ENCODE peak calls at places on chromosome 19, in nine cellular contexts. One of them, this sample, is unnamed.

GRCh38 chr19:16771618-16772017 is 52.0 kb downstream of the NWD1 start:
- DNase-seq in thoracic aorta: peak
- DNase-seq in kidney: peak
- DNase-seq in nephron progenitor cell: peak
- DNase-seq in BE2C: peak
- DNase-seq in tibial artery: peak
- DNase-seq in fibroblast of mammary gland: peak
- DNase-seq in uterus: peak
- DNase-seq in epithelial cell of esophagus: peak
- DNase-seq in this sample: peak

GRCh38 chr19:43818500-43818899 is 8.6 kb upstream of the ZNF283 start:
- DNase-seq in thoracic aorta: no peak
- DNase-seq in kidney: no peak
- DNase-seq in nephron progenitor cell: no peak
- DNase-seq in BE2C: no peak
- DNase-seq in tibial artery: no peak
- DNase-seq in fibroblast of mammary gland: no peak
- DNase-seq in uterus: no peak
- DNase-seq in epithelial cell of esophagus: peak
- DNase-seq in this sample: no peak

GRCh38 chr19:16197188-16197621 is 506 bp upstream of the AP1M1 start:
- DNase-seq in thoracic aorta: no peak
- DNase-seq in kidney: no peak
- DNase-seq in nephron progenitor cell: no peak
- DNase-seq in BE2C: no peak
- DNase-seq in tibial artery: peak
- DNase-seq in fibroblast of mammary gland: peak
- DNase-seq in uterus: no peak
- DNase-seq in epithelial cell of esophagus: peak
- DNase-seq in this sample: no peak

GRCh38 chr19:23203841-23204344 is 46.3 kb downstream of the ZNF724 start:
- DNase-seq in thoracic aorta: no peak
- DNase-seq in kidney: no peak
- DNase-seq in nephron progenitor cell: no peak
- DNase-seq in BE2C: no peak
- DNase-seq in tibial artery: no peak
- DNase-seq in fibroblast of mammary gland: peak
- DNase-seq in uterus: no peak
- DNase-seq in epithelial cell of esophagus: no peak
- DNase-seq in this sample: no peak

GRCh38 chr19:47507924-47508553 is 6.8 kb downstream of the NAPA start:
- DNase-seq in thoracic aorta: no peak
- DNase-seq in kidney: no peak
- DNase-seq in nephron progenitor cell: no peak
- DNase-seq in BE2C: no peak
- DNase-seq in tibial artery: no peak
- DNase-seq in fibroblast of mammary gland: no peak
- DNase-seq in uterus: no peak
- DNase-seq in epithelial cell of esophagus: no peak
- DNase-seq in this sample: no peak

GRCh38 chr19:3670258-3670795 is 29.9 kb downstream of the PIP5K1C start:
- DNase-seq in thoracic aorta: peak
- DNase-seq in kidney: peak
- DNase-seq in nephron progenitor cell: no peak
- DNase-seq in BE2C: no peak
- DNase-seq in tibial artery: peak
- DNase-seq in fibroblast of mammary gland: peak
- DNase-seq in uterus: peak
- DNase-seq in epithelial cell of esophagus: no peak
- DNase-seq in this sample: no peak

GRCh38 chr19:3465552-3465951 is 14.8 kb downstream of the SMIM24 start:
- DNase-seq in thoracic aorta: no peak
- DNase-seq in kidney: no peak
- DNase-seq in nephron progenitor cell: no peak
- DNase-seq in BE2C: no peak
- DNase-seq in tibial artery: no peak
- DNase-seq in fibroblast of mammary gland: no peak
- DNase-seq in uterus: no peak
- DNase-seq in epithelial cell of esophagus: no peak
- DNase-seq in this sample: no peak

GRCh38 chr19:10092648-10093294 is 6.7 kb downstream of the SHFL start:
- DNase-seq in thoracic aorta: no peak
- DNase-seq in kidney: peak
- DNase-seq in nephron progenitor cell: no peak
- DNase-seq in BE2C: no peak
- DNase-seq in tibial artery: no peak
- DNase-seq in fibroblast of mammary gland: no peak
- DNase-seq in uterus: no peak
- DNase-seq in epithelial cell of esophagus: no peak
- DNase-seq in this sample: no peak

GRCh38 chr19:2083174-2083854 is 12.8 kb downstream of the MOB3A start:
- DNase-seq in thoracic aorta: no peak
- DNase-seq in kidney: no peak
- DNase-seq in nephron progenitor cell: no peak
- DNase-seq in BE2C: no peak
- DNase-seq in tibial artery: no peak
- DNase-seq in fibroblast of mammary gland: no peak
- DNase-seq in uterus: peak
- DNase-seq in epithelial cell of esophagus: no peak
- DNase-seq in this sample: no peak

GRCh38 chr19:41793414-41793727 is 3.0 kb upstream of the CEACAM3 start:
- DNase-seq in thoracic aorta: no peak
- DNase-seq in kidney: no peak
- DNase-seq in nephron progenitor cell: no peak
- DNase-seq in BE2C: no peak
- DNase-seq in tibial artery: no peak
- DNase-seq in fibroblast of mammary gland: no peak
- DNase-seq in uterus: no peak
- DNase-seq in epithelial cell of esophagus: no peak
- DNase-seq in this sample: no peak
- TF ChIP-seq CTCF in thoracic aorta: no peak
- TF ChIP-seq CTCF in kidney: no peak
- TF ChIP-seq CTCF in nephron progenitor cell: no peak
- TF ChIP-seq CTCF in BE2C: no peak
- TF ChIP-seq CTCF in tibial artery: no peak
- TF ChIP-seq CTCF in fibroblast of mammary gland: no peak
- TF ChIP-seq CTCF in uterus: no peak
- TF ChIP-seq CTCF in epithelial cell of esophagus: no peak
- TF ChIP-seq CTCF in this sample: no peak

GRCh38 chr19:33530261-33530660 is 8.7 kb upstream of the PEPD start:
- DNase-seq in thoracic aorta: no peak
- DNase-seq in kidney: no peak
- DNase-seq in nephron progenitor cell: no peak
- DNase-seq in BE2C: no peak
- DNase-seq in tibial artery: no peak
- DNase-seq in fibroblast of mammary gland: no peak
- DNase-seq in uterus: no peak
- DNase-seq in epithelial cell of esophagus: no peak
- DNase-seq in this sample: no peak

GRCh38 chr19:33528404-33528803 is 6.8 kb upstream of the PEPD start:
- DNase-seq in thoracic aorta: no peak
- DNase-seq in kidney: no peak
- DNase-seq in nephron progenitor cell: no peak
- DNase-seq in BE2C: no peak
- DNase-seq in tibial artery: no peak
- DNase-seq in fibroblast of mammary gland: no peak
- DNase-seq in uterus: no peak
- DNase-seq in epithelial cell of esophagus: no peak
- DNase-seq in this sample: no peak

GRCh38 chr19:33530842-33531241 is 9.3 kb upstream of the PEPD start:
- DNase-seq in thoracic aorta: no peak
- DNase-seq in kidney: no peak
- DNase-seq in nephron progenitor cell: no peak
- DNase-seq in BE2C: no peak
- DNase-seq in tibial artery: no peak
- DNase-seq in fibroblast of mammary gland: no peak
- DNase-seq in uterus: no peak
- DNase-seq in epithelial cell of esophagus: no peak
- DNase-seq in this sample: no peak

GRCh38 chr19:33532859-33533455 is 11.4 kb upstream of the PEPD start:
- DNase-seq in thoracic aorta: no peak
- DNase-seq in kidney: no peak
- DNase-seq in nephron progenitor cell: peak
- DNase-seq in BE2C: no peak
- DNase-seq in tibial artery: no peak
- DNase-seq in fibroblast of mammary gland: no peak
- DNase-seq in uterus: no peak
- DNase-seq in epithelial cell of esophagus: no peak
- DNase-seq in this sample: no peak

DNA sequence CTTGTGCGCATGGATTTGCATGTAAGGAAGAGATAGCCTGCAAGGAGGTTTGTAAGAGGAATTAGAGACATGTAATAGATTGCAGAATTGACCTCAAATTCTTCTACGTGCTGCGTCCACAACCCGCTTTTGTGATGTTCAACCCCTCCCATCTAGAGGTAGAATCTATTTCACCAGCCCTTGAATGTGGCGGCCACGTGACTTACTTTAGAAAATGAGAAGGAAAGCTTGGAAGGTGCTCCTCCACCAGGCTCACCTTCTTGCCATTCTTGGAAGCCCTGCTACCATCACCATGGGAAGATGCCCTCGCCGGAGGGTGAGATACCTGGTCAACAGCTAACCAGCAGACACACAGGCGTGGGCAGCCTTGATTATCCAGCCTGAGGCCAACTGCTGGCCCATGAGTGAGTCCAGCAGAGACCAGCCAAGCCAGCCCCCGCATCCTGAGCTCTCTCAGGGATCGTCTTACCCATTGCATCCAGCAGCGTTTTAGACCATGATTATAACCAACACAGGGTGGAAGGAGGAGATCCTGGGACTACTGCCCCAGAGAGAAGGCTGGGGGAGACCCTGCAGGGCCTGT is 7.6 kb upstream of the PEPD start:
- DNase-seq in thoracic aorta: no peak
- DNase-seq in kidney: no peak
- DNase-seq in nephron progenitor cell: no peak
- DNase-seq in BE2C: no peak
- DNase-seq in tibial artery: no peak
- DNase-seq in fibroblast of mammary gland: no peak
- DNase-seq in uterus: no peak
- DNase-seq in epithelial cell of esophagus: no peak
- DNase-seq in this sample: no peak
- TF ChIP-seq CTCF in thoracic aorta: no peak
- TF ChIP-seq CTCF in kidney: no peak
- TF ChIP-seq CTCF in nephron progenitor cell: no peak
- TF ChIP-seq CTCF in BE2C: no peak
- TF ChIP-seq CTCF in tibial artery: no peak
- TF ChIP-seq CTCF in fibroblast of mammary gland: no peak
- TF ChIP-seq CTCF in uterus: no peak
- TF ChIP-seq CTCF in epithelial cell of esophagus: no peak
- TF ChIP-seq CTCF in this sample: no peak

DNA sequence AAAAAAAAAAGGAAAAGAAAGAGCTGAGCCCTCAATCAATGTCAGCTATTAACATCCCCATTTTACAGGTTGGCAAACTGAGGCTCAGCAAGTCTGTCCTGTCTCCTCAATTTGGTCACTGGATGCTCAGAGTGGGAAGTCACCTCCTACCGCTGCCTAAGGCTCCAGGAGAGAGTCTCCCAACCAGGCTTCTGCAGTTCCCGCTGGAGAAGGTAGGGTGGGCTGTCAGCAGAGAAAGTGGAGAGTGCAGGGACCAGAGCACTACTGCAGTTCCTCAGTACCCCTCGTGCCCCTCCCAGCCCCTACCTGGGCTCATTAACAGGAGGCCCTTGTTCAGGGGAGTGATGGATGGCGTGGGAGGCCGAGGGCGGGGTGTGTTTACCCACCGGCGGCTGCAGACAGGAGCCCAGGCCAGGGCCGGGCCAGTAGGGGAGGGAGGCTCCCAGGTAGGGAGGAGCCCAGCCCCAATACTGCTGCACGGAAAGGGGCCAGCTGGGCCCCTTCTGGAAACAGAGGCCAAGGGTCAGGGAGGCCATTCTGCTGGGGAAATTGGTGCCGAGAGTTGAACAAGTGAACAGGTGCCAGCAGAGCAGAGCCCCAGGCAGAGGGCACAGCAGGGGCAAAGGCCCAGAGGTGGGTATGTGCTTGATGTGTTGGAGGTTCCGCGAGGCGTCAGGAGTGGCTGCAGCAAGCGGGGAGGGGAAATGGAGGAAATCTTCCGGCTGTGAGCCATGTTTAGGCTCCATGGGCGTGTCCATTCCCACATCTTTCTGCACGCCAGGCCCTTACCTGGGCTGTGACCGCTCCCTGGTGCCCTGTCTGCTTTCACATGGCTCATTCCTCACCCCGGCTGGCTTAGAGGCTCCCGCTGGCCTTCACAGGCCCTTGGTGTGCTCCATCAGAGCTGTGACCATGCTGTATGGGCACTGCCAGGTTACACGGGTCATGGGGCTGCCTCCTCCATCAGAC is 7.6 kb upstream of the COMP start:
- DNase-seq in thoracic aorta: no peak
- DNase-seq in kidney: no peak
- DNase-seq in nephron progenitor cell: peak
- DNase-seq in BE2C: no peak
- DNase-seq in tibial artery: no peak
- DNase-seq in fibroblast of mammary gland: no peak
- DNase-seq in uterus: no peak
- DNase-seq in epithelial cell of esophagus: no peak
- DNase-seq in this sample: no peak
- TF ChIP-seq CTCF in thoracic aorta: no peak
- TF ChIP-seq CTCF in kidney: no peak
- TF ChIP-seq CTCF in nephron progenitor cell: no peak
- TF ChIP-seq CTCF in BE2C: peak
- TF ChIP-seq CTCF in tibial artery: no peak
- TF ChIP-seq CTCF in fibroblast of mammary gland: no peak
- TF ChIP-seq CTCF in uterus: no peak
- TF ChIP-seq CTCF in epithelial cell of esophagus: no peak
- TF ChIP-seq CTCF in this sample: no peak

DNA sequence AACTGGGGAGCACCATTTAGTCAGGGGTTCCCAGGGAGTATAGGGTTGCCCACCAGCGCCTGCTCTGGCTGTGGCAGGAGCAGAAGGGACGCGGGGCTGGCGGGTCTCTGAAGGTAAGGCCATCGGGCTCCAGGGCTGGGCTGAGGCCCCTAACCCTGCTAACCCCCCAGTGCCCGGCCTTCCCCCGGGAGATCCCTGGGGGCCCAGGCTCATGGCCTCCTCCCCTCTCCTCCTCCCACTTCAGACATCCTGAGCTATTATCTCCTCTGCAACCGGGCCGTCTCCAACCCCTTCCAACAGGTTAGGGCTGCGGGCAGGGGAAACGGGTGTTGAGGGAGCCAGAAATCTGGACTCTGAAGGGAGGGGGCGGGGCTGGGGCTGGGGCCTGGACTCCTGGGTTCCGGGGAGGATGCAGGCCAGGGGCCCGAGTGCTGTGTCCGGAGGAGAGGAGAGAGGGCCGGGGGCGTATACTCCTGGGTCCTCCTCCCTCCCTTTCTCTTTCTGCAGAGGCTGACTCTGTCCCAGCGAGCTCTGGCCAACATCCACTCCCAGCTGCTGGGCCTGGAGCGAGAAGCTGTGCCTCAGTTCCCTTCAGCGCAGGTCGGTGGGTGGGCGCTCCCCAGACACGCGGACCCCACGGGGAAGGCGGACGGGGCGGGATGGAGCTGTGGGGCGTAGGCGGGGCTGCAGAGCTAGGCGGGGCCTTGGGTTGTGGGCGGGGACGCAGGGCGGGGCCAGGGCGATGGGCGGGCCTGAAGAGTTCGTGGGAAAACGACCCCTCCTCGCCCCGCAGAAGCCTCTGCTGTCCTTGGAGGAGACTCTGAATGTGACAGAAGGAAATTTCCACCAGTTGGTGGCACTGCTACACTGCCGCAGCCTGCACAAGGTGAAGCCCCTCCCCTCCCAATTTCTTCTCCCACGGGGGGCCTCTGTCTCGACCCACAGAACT is 15.3 kb downstream of the TTYH1 start:
- DNase-seq in thoracic aorta: no peak
- DNase-seq in kidney: peak
- DNase-seq in nephron progenitor cell: peak
- DNase-seq in BE2C: peak
- DNase-seq in tibial artery: no peak
- DNase-seq in fibroblast of mammary gland: no peak
- DNase-seq in uterus: no peak
- DNase-seq in epithelial cell of esophagus: peak
- DNase-seq in this sample: no peak
- TF ChIP-seq CTCF in thoracic aorta: no peak
- TF ChIP-seq CTCF in kidney: peak
- TF ChIP-seq CTCF in nephron progenitor cell: peak
- TF ChIP-seq CTCF in BE2C: peak
- TF ChIP-seq CTCF in tibial artery: no peak
- TF ChIP-seq CTCF in fibroblast of mammary gland: no peak
- TF ChIP-seq CTCF in uterus: peak
- TF ChIP-seq CTCF in epithelial cell of esophagus: peak
- TF ChIP-seq CTCF in this sample: peak